ENCODE peak calls at places on chromosomes 1 and 21, in five cellular contexts. J, P, E, V and X are unnamed samples.

GRCh38 chr1:1433804-1434130 is 1.7 kb upstream of the VWA1 start:
- DNase-seq in E (no peak), J (no peak), V (peak; percentile 31), P (peak; percentile 56), X (no peak)

GRCh38 chr1:232962761-232963357 is 12.4 kb downstream of the NTPCR start:
- DNase-seq in V (no peak), E (no peak), J (no peak), P (no peak), X (peak; percentile 30)

GRCh38 chr1:181113061-181113695 is 24.7 kb downstream of the IER5 start:
- DNase-seq in P (peak; percentile 63), E (no peak), V (peak; percentile 63), J (peak; percentile 13), X (no peak)

GRCh38 chr1:89260042-89260441 is 12.6 kb downstream of the GBP5 start:
- DNase-seq in V (no peak), J (no peak), P (no peak), E (no peak), X (no peak)

GRCh38 chr1:102919659-102920058 is 188.7 kb downstream of the COL11A1 start:
- DNase-seq in V (no peak), E (no peak), P (no peak), J (no peak), X (no peak)

GRCh38 chr1:108871050-108871724 is 5.6 kb upstream of the GPSM2 start:
- DNase-seq in P (no peak), J (no peak), V (no peak), E (no peak), X (no peak)

GRCh38 chr1:166588741-166589140 is 250.5 kb upstream of the POGK start:
- DNase-seq in J (no peak), P (no peak), V (no peak), E (no peak), X (no peak)

GRCh38 chr1:109148838-109149555 is 35.1 kb downstream of the ELAPOR1 start:
- DNase-seq in V (no peak), J (no peak), E (no peak), P (no peak), X (no peak)

GRCh38 chr21:18951291-18952038 is 547.9 kb upstream of the TMPRSS15 start:
- DNase-seq in V (peak; percentile 8), P (no peak), E (peak; percentile 9), J (no peak), X (no peak)

GRCh38 chr1:31750858-31751638 is 13.1 kb downstream of the ADGRB2 start:
- DNase-seq in E (no peak), P (no peak), V (no peak), J (no peak), X (no peak)

GRCh38 chr21:42830456-42831455 is 48.6 kb downstream of the WDR4 start:
- DNase-seq in E (no peak), J (no peak), P (no peak), V (no peak), X (no peak)

GRCh38 chr1:193216920-193217319 is 30.5 kb upstream of the B3GALT2 start:
- DNase-seq in P (no peak), J (no peak), V (no peak), E (peak; percentile 9), X (no peak)

GRCh38 chr1:12161324-12161661 is 5.5 kb upstream of the TNFRSF1B start:
- DNase-seq in P (no peak), V (no peak), J (no peak), E (no peak), X (no peak)

GRCh38 chr21:42685036-42685435 is 31.6 kb downstream of the PDE9A start:
- DNase-seq in V (no peak), P (no peak), J (no peak), E (no peak), X (no peak)

GRCh38 chr1:111221633-111222286 is 5.8 kb upstream of the CHI3L2 start:
- DNase-seq in E (no peak), P (no peak), V (no peak), J (no peak), X (no peak)

GRCh38 chr1:34073028-34073730 is 91.9 kb downstream of the CSMD2 start:
- DNase-seq in P (no peak), E (no peak), J (no peak), V (peak; percentile 38), X (no peak)

GRCh38 chr1:230292739-230293720 is 133.1 kb downstream of the PGBD5 start:
- DNase-seq in E (no peak), J (no peak), P (no peak), V (no peak), X (no peak)

GRCh38 chr1:6026095-6026809 is 19.4 kb upstream of the KCNAB2 start:
- DNase-seq in J (peak; percentile 70), E (no peak), P (peak; percentile 44), V (no peak), X (peak; percentile 35)

GRCh38 chr1:197912739-197913494 is 4.3 kb upstream of the LHX9 start:
- DNase-seq in V (peak; percentile 12), P (no peak), J (no peak), E (no peak), X (no peak)

GRCh38 chr1:7549693-7550161 is 221.4 kb upstream of the VAMP3 start:
- DNase-seq in V (no peak), J (no peak), P (no peak), E (no peak), X (no peak)

GRCh38 chr1:178066904-178067531 is 26.9 kb upstream of the RASAL2 start:
- DNase-seq in V (no peak), J (no peak), P (no peak), E (no peak), X (no peak)

GRCh38 chr1:225817611-225818061 is 7.7 kb downstream of the EPHX1 start:
- DNase-seq in P (peak; percentile 63), E (no peak), J (peak; percentile 63), V (no peak), X (no peak)

GRCh38 chr1:161736332-161736969 is 13.1 kb upstream of the DUSP12 start:
- DNase-seq in V (no peak), E (no peak), J (no peak), P (no peak), X (no peak)

DNA sequence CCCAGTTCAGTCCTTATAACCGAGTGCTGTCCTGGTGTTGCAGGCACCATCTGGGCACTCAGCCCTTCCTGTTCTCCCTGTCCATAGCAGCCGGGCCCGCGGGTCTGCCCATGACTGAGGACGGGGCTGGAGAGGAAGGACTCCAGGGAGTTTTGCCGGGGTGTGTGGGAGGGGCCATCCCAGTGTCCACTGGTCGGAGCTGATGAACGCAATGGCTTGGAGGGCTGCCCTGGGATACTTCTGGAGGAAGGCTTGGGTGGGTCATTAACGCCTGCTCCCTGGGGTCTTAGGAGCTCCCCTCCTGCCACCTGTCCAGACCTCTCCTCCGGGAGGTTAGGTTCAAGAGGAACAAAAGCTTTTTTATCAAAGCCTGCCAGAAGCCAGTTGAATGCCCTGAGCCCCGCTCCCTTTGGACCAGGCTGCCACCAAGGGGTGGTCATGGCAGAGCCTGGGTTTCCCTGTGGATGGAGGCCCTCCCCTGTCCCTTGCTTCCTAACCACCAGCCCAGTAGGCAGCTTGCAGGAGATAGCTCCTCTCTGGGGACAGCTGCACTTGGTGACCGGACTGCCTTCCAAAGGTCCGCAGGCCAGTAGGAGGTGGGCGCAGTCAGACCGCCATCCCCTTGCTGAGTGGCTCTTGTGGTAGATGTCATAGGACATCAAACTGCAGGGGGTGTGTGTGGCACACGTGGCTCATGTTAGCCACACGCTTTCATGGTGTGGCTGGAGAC is 61.3 kb downstream of the TRIM11 start:
- DNase-seq in J (no peak), V (no peak), E (no peak), P (no peak), X (no peak)
- TF ChIP-seq JUND in J (no peak), V (no peak), E (no peak), P (no peak), X (no peak)

DNA sequence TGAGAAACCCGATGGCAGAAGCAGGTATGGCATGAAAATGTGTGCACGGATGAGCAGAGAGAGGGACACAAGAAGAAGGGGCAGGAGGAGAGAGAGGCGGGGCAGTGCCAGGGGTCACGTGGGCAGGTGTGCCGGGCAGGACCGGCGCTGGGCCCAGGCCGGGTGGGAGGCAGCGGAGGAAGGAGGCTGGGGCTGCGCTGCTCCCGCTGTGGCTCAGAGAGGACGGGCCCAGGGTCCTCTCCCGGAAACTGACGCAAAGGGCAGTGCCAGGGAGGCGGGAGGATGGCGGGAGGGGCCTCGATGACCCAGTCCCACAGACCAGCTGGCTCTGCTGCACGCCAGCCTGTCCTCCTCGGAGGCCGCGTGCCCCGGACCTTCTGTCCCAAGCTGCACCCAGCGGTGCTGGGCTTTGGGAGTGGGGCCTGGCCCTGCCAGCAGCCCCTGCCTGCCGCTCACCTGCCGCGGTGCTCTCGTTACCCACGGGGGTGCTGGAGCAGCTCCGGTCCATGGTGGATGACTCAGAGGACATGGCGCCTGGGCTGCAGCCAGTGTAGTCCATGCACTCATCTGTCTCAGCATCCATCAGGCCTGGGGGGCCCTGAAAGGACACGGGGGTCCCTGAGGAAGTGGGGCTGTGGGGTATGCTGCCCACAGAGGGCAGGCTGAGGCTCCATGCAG is 153.9 kb downstream of the CASZ1 start:
- DNase-seq in P (no peak), E (no peak), J (no peak), V (no peak), X (no peak)
- TF ChIP-seq JUND in P (no peak), E (no peak), J (no peak), V (no peak), X (no peak)

GRCh38 chr1:236280438-236281285 is 1.1 kb downstream of the ERO1B start:
- DNase-seq in V (peak; percentile 23), J (no peak), P (no peak), E (no peak), X (peak; percentile 44)
- TF ChIP-seq JUND in V (no peak), J (no peak), P (peak; percentile 13), E (no peak), X (no peak)

DNA sequence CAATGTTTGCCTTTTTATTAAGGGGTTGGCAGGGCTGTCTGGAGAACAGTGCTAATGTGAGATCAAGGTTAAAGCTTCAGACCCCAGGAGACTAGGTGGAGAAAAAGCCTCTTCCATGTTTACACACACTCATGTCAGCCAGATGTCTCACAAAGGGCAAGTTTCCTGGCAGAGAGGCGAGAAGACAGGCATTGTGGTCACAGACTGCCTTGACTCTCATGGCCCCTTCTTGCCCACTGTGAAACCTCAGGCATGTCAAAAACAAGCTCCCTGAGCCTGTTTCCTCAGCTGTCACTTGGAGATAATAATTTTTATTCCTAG is 120.5 kb upstream of the RAVER2 start:
- DNase-seq in E (no peak), P (no peak), V (peak; percentile 16), J (no peak), X (no peak)
- TF ChIP-seq JUND in E (no peak), P (no peak), V (no peak), J (no peak), X (no peak)

GRCh38 chr1:191279266-191279800 is 801.7 kb upstream of the BRINP3 start:
- DNase-seq in J (no peak), E (no peak), P (no peak), V (no peak), X (no peak)
- TF ChIP-seq JUND in J (no peak), E (no peak), P (no peak), V (no peak), X (no peak)

GRCh38 chr1:82161651-82162238 is 361.0 kb downstream of the ADGRL2 start:
- DNase-seq in V (no peak), J (no peak), P (no peak), E (no peak), X (no peak)

GRCh38 chr1:82160036-82160435 is 359.3 kb downstream of the ADGRL2 start:
- DNase-seq in J (no peak), P (no peak), E (no peak), V (no peak), X (no peak)

GRCh38 chr1:82165304-82165703 is 364.6 kb downstream of the ADGRL2 start:
- DNase-seq in J (no peak), E (no peak), V (no peak), P (no peak), X (no peak)

GRCh38 chr1:82162526-82163420 is 362.0 kb downstream of the ADGRL2 start:
- DNase-seq in V (no peak), P (no peak), E (no peak), J (no peak), X (no peak)

GRCh38 chr1:82160903-82161302 is 360.2 kb downstream of the ADGRL2 start:
- DNase-seq in V (no peak), J (no peak), E (no peak), P (no peak), X (no peak)
- TF ChIP-seq JUND in V (no peak), J (no peak), E (no peak), P (no peak), X (no peak)